ENCODE peak calls at places on chromosomes 4 and X, in eight cellular contexts. One of them, this sample, is unnamed.

GRCh38 chr4:38072578-38072977 is 112.4 kb downstream of the PTTG2 start:
- DNase-seq in mucosa of descending colon: no peak
- DNase-seq in HuH-7.5: no peak
- DNase-seq in activated T-cell treated with anti-CD3 and anti-CD28 coated beads, Interleukin-2, amount 50 U/mL, for 72 hours: no peak
- DNase-seq in stimulated activated CD8-positive, alpha-beta memory T cell treated with anti-CD3 and anti-CD28 coated beads, Interleukin-2, amount 100 ng/mL, for 1 hour: no peak
- DNase-seq in NCI-H2029: no peak
- DNase-seq in heart left ventricle: no peak
- DNase-seq in NCI-H2081: no peak
- DNase-seq in this sample: no peak

GRCh38 chr4:77877771-77878170 is 15.1 kb downstream of the MRPL1 start:
- DNase-seq in mucosa of descending colon: no peak
- DNase-seq in HuH-7.5: no peak
- DNase-seq in activated T-cell treated with anti-CD3 and anti-CD28 coated beads, Interleukin-2, amount 50 U/mL, for 72 hours: no peak
- DNase-seq in stimulated activated CD8-positive, alpha-beta memory T cell treated with anti-CD3 and anti-CD28 coated beads, Interleukin-2, amount 100 ng/mL, for 1 hour: no peak
- DNase-seq in NCI-H2029: no peak
- DNase-seq in heart left ventricle: no peak
- DNase-seq in NCI-H2081: no peak
- DNase-seq in this sample: no peak

GRCh38 chr4:3190549-3190948 is 58.4 kb upstream of the MSANTD1 start:
- DNase-seq in mucosa of descending colon: no peak
- DNase-seq in HuH-7.5: no peak
- DNase-seq in activated T-cell treated with anti-CD3 and anti-CD28 coated beads, Interleukin-2, amount 50 U/mL, for 72 hours: no peak
- DNase-seq in stimulated activated CD8-positive, alpha-beta memory T cell treated with anti-CD3 and anti-CD28 coated beads, Interleukin-2, amount 100 ng/mL, for 1 hour: no peak
- DNase-seq in NCI-H2029: no peak
- DNase-seq in heart left ventricle: no peak
- DNase-seq in NCI-H2081: no peak
- DNase-seq in this sample: no peak

GRCh38 chrX:27439771-27440170 is 23.4 kb downstream of the PPP4R3C start:
- DNase-seq in mucosa of descending colon: no peak
- DNase-seq in HuH-7.5: no peak
- DNase-seq in activated T-cell treated with anti-CD3 and anti-CD28 coated beads, Interleukin-2, amount 50 U/mL, for 72 hours: no peak
- DNase-seq in stimulated activated CD8-positive, alpha-beta memory T cell treated with anti-CD3 and anti-CD28 coated beads, Interleukin-2, amount 100 ng/mL, for 1 hour: no peak
- DNase-seq in NCI-H2029: no peak
- DNase-seq in heart left ventricle: no peak
- DNase-seq in NCI-H2081: no peak
- DNase-seq in this sample: no peak

GRCh38 chrX:151543706-151544105 is 19.8 kb upstream of the PASD1 start:
- DNase-seq in mucosa of descending colon: no peak
- DNase-seq in HuH-7.5: no peak
- DNase-seq in activated T-cell treated with anti-CD3 and anti-CD28 coated beads, Interleukin-2, amount 50 U/mL, for 72 hours: peak
- DNase-seq in stimulated activated CD8-positive, alpha-beta memory T cell treated with anti-CD3 and anti-CD28 coated beads, Interleukin-2, amount 100 ng/mL, for 1 hour: no peak
- DNase-seq in NCI-H2029: no peak
- DNase-seq in heart left ventricle: no peak
- DNase-seq in NCI-H2081: no peak
- DNase-seq in this sample: no peak

GRCh38 chr4:108637856-108638255 is 12.5 kb upstream of the OSTC start:
- DNase-seq in mucosa of descending colon: no peak
- DNase-seq in HuH-7.5: no peak
- DNase-seq in activated T-cell treated with anti-CD3 and anti-CD28 coated beads, Interleukin-2, amount 50 U/mL, for 72 hours: no peak
- DNase-seq in stimulated activated CD8-positive, alpha-beta memory T cell treated with anti-CD3 and anti-CD28 coated beads, Interleukin-2, amount 100 ng/mL, for 1 hour: no peak
- DNase-seq in NCI-H2029: no peak
- DNase-seq in heart left ventricle: no peak
- DNase-seq in NCI-H2081: no peak
- DNase-seq in this sample: no peak

GRCh38 chrX:48800574-48801280 is 1.1 kb upstream of the HDAC6 start:
- DNase-seq in mucosa of descending colon: no peak
- DNase-seq in HuH-7.5: no peak
- DNase-seq in activated T-cell treated with anti-CD3 and anti-CD28 coated beads, Interleukin-2, amount 50 U/mL, for 72 hours: no peak
- DNase-seq in stimulated activated CD8-positive, alpha-beta memory T cell treated with anti-CD3 and anti-CD28 coated beads, Interleukin-2, amount 100 ng/mL, for 1 hour: no peak
- DNase-seq in NCI-H2029: no peak
- DNase-seq in heart left ventricle: no peak
- DNase-seq in NCI-H2081: no peak
- DNase-seq in this sample: no peak

GRCh38 chrX:82081027-82081426 is 879.1 kb downstream of the SH3BGRL start:
- DNase-seq in mucosa of descending colon: no peak
- DNase-seq in HuH-7.5: no peak
- DNase-seq in activated T-cell treated with anti-CD3 and anti-CD28 coated beads, Interleukin-2, amount 50 U/mL, for 72 hours: no peak
- DNase-seq in stimulated activated CD8-positive, alpha-beta memory T cell treated with anti-CD3 and anti-CD28 coated beads, Interleukin-2, amount 100 ng/mL, for 1 hour: no peak
- DNase-seq in NCI-H2029: no peak
- DNase-seq in heart left ventricle: no peak
- DNase-seq in NCI-H2081: no peak
- DNase-seq in this sample: no peak

GRCh38 chr4:14018191-14018853 is 390.8 kb upstream of the BOD1L1 start:
- DNase-seq in mucosa of descending colon: no peak
- DNase-seq in HuH-7.5: no peak
- DNase-seq in activated T-cell treated with anti-CD3 and anti-CD28 coated beads, Interleukin-2, amount 50 U/mL, for 72 hours: no peak
- DNase-seq in stimulated activated CD8-positive, alpha-beta memory T cell treated with anti-CD3 and anti-CD28 coated beads, Interleukin-2, amount 100 ng/mL, for 1 hour: no peak
- DNase-seq in NCI-H2029: no peak
- DNase-seq in heart left ventricle: no peak
- DNase-seq in NCI-H2081: no peak
- DNase-seq in this sample: no peak

GRCh38 chr4:3330682-3331081 is 37.9 kb downstream of the RGS12 start:
- DNase-seq in mucosa of descending colon: no peak
- DNase-seq in HuH-7.5: no peak
- DNase-seq in activated T-cell treated with anti-CD3 and anti-CD28 coated beads, Interleukin-2, amount 50 U/mL, for 72 hours: no peak
- DNase-seq in stimulated activated CD8-positive, alpha-beta memory T cell treated with anti-CD3 and anti-CD28 coated beads, Interleukin-2, amount 100 ng/mL, for 1 hour: no peak
- DNase-seq in NCI-H2029: no peak
- DNase-seq in heart left ventricle: no peak
- DNase-seq in NCI-H2081: no peak
- DNase-seq in this sample: no peak

This sample was measured in NCI-H446.